ENCODE peak calls at places on chromosomes 13 and 19, in ten cellular contexts. P, C, S, X, Q, M, G, L, A and N are unnamed samples.

GRCh38 chr13:52001120-52001731 is 10.0 kb downstream of the ATP7B start:
- DNase-seq in P (no peak), C (peak), S (no peak), X (no peak), Q (peak), M (peak), G (peak), L (peak), A (no peak), N (peak)

GRCh38 chr19:3692141-3693029 is 7.9 kb downstream of the PIP5K1C start:
- DNase-seq in P (no peak), C (no peak), S (peak), X (no peak), Q (no peak), M (peak), G (no peak), L (no peak), A (no peak), N (no peak)

GRCh38 chr13:101449971-101450748 is 2.3 kb upstream of the ITGBL1 start:
- DNase-seq in P (no peak), C (peak), S (no peak), X (no peak), Q (peak), M (no peak), G (peak), L (no peak), A (no peak), N (no peak)

GRCh38 chr19:13033244-13033643 is 38.0 kb downstream of the NFIX start:
- DNase-seq in P (no peak), C (no peak), S (no peak), X (no peak), Q (no peak), M (peak), G (peak), L (no peak), A (no peak), N (no peak)

GRCh38 chr19:38506375-38506722 is 72.9 kb downstream of the RYR1 start:
- DNase-seq in P (no peak), C (no peak), S (no peak), X (no peak), Q (no peak), M (no peak), G (no peak), L (no peak), A (no peak), N (no peak)

GRCh38 chr13:27775943-27776342 is 16.3 kb upstream of the GSX1 start:
- DNase-seq in P (no peak), C (no peak), S (no peak), X (no peak), Q (no peak), M (no peak), G (no peak), L (no peak), A (no peak), N (no peak)

GRCh38 chr19:55080915-55081772 is 5.5 kb downstream of the EPS8L1 start:
- DNase-seq in P (peak), C (peak), S (peak), X (peak), Q (peak), M (peak), G (peak), L (peak), A (no peak), N (peak)

GRCh38 chr19:47495478-47496372 is 11.7 kb upstream of the KPTN start:
- DNase-seq in P (no peak), C (no peak), S (no peak), X (no peak), Q (no peak), M (no peak), G (no peak), L (no peak), A (no peak), N (no peak)

GRCh38 chr19:35030257-35031071 is at the start of gene SCN1B:
- DNase-seq in P (peak), C (peak), S (peak), X (peak), Q (peak), M (no peak), G (peak), L (no peak), A (peak), N (no peak)

GRCh38 chr13:52195052-52195837 is 35.8 kb upstream of the NEK3 start:
- DNase-seq in P (peak), C (peak), S (peak), X (peak), Q (peak), M (no peak), G (peak), L (no peak), A (peak), N (no peak)

GRCh38 chr13:48962281-48962680 is 13.4 kb upstream of the FNDC3A start:
- DNase-seq in P (no peak), C (peak), S (no peak), X (no peak), Q (peak), M (no peak), G (no peak), L (no peak), A (no peak), N (no peak)

GRCh38 chr19:34512254-34512796 is 30.8 kb downstream of the WTIP start:
- DNase-seq in P (no peak), C (no peak), S (no peak), X (no peak), Q (no peak), M (no peak), G (no peak), L (no peak), A (no peak), N (no peak)

GRCh38 chr19:45164577-45165335 is 4.0 kb upstream of the NKPD1 start:
- DNase-seq in P (peak), C (peak), S (peak), X (peak), Q (peak), M (peak), G (peak), L (no peak), A (no peak), N (no peak)

GRCh38 chr13:66414196-66414800 is 815.8 kb downstream of the PCDH9 start:
- DNase-seq in P (no peak), C (peak), S (no peak), X (no peak), Q (no peak), M (no peak), G (no peak), L (no peak), A (no peak), N (no peak)

GRCh38 chr13:80727321-80727975 is 386.5 kb upstream of the SPRY2 start:
- DNase-seq in P (no peak), C (peak), S (no peak), X (no peak), Q (no peak), M (no peak), G (no peak), L (no peak), A (no peak), N (no peak)

GRCh38 chr13:49347650-49348385 is 96.0 kb downstream of the CAB39L start:
- DNase-seq in P (no peak), C (no peak), S (no peak), X (no peak), Q (no peak), M (no peak), G (no peak), L (no peak), A (no peak), N (no peak)

GRCh38 chr13:28173793-28174192 is 35.4 kb downstream of the PAN3 start:
- DNase-seq in P (no peak), C (no peak), S (no peak), X (no peak), Q (no peak), M (no peak), G (no peak), L (no peak), A (no peak), N (no peak)

GRCh38 chr19:44745386-44745831 is 3.1 kb upstream of the BCL3 start:
- DNase-seq in P (peak), C (peak), S (no peak), X (no peak), Q (peak), M (no peak), G (peak), L (no peak), A (no peak), N (no peak)

GRCh38 chr19:41909706-41910105 is 18.5 kb downstream of the ERFL start:
- DNase-seq in P (no peak), C (no peak), S (no peak), X (no peak), Q (no peak), M (no peak), G (no peak), L (no peak), A (no peak), N (no peak)

GRCh38 chr19:45152504-45153338 is 8.1 kb downstream of the NKPD1 start:
- DNase-seq in P (peak), C (peak), S (peak), X (no peak), Q (peak), M (no peak), G (peak), L (no peak), A (no peak), N (no peak)

GRCh38 chr13:33322474-33322827 is 36.9 kb upstream of the STARD13 start:
- DNase-seq in P (peak), C (peak), S (no peak), X (no peak), Q (peak), M (no peak), G (peak), L (no peak), A (no peak), N (no peak)

GRCh38 chr13:72891423-72891822 is 109.5 kb downstream of the PIBF1 start:
- DNase-seq in P (no peak), C (no peak), S (no peak), X (no peak), Q (no peak), M (no peak), G (no peak), L (no peak), A (no peak), N (no peak)

GRCh38 chr13:22018297-22019210 is 347.7 kb downstream of the FGF9 start:
- DNase-seq in P (no peak), C (no peak), S (no peak), X (no peak), Q (no peak), M (no peak), G (no peak), L (no peak), A (no peak), N (no peak)

GRCh38 chr19:56608274-56608964 is 13.3 kb downstream of the ZNF71 start:
- DNase-seq in P (no peak), C (no peak), S (no peak), X (no peak), Q (no peak), M (no peak), G (no peak), L (no peak), A (no peak), N (no peak)

GRCh38 chr13:113001251-113002140 is 32.5 kb downstream of the MCF2L start:
- DNase-seq in P (no peak), C (peak), S (no peak), X (peak), Q (peak), M (no peak), G (peak), L (no peak), A (peak), N (no peak)

GRCh38 chr19:14437578-14438140 is 4.6 kb downstream of the PKN1 start:
- DNase-seq in P (no peak), C (peak), S (no peak), X (no peak), Q (no peak), M (no peak), G (no peak), L (no peak), A (no peak), N (no peak)

GRCh38 chr19:17932485-17933338 is at the start of gene CCDC124:
- DNase-seq in P (peak), C (peak), S (peak), X (peak), Q (peak), M (peak), G (peak), L (peak), A (peak), N (peak)

GRCh38 chr13:74755065-74755464 is 620.9 kb upstream of the KLF12 start:
- DNase-seq in P (no peak), C (no peak), S (no peak), X (no peak), Q (no peak), M (no peak), G (no peak), L (no peak), A (no peak), N (no peak)

GRCh38 chr19:42252365-42253244 is 2.3 kb downstream of the ERF start:
- DNase-seq in P (peak), C (peak), S (no peak), X (peak), Q (peak), M (no peak), G (peak), L (no peak), A (peak), N (no peak)

GRCh38 chr19:3503036-3503572 is 2.6 kb upstream of the DOHH start:
- DNase-seq in P (no peak), C (peak), S (no peak), X (no peak), Q (peak), M (no peak), G (no peak), L (no peak), A (no peak), N (no peak)

GRCh38 chr19:44581288-44581687 is 32.1 kb upstream of the IGSF23 start:
- DNase-seq in P (no peak), C (no peak), S (no peak), X (no peak), Q (no peak), M (no peak), G (no peak), L (no peak), A (no peak), N (no peak)

GRCh38 chr19:18513868-18514267 is 8.0 kb downstream of the ELL start:
- DNase-seq in P (peak), C (peak), S (no peak), X (no peak), Q (no peak), M (no peak), G (peak), L (no peak), A (no peak), N (no peak)

GRCh38 chr13:108915095-108915633 is 285.8 kb downstream of the MYO16 start:
- DNase-seq in P (no peak), C (peak), S (no peak), X (no peak), Q (peak), M (no peak), G (peak), L (no peak), A (no peak), N (no peak)